ENCODE peak calls at places on chromosomes 11 and 22, in eight cellular contexts. Q is stimulated activated CD4-positive, alpha-beta T cell treated with anti-CD3 and anti-CD28 coated beads, Interleukin-12 subunit alpha, Interleukin-12 subunit beta, amount 100 ng/mL, for 48 hours; W is mucosa of gallbladder; H is HCEC 1CT; M is suprapubic skin; C is left ventricle myocardium inferior; A is activated CD4-positive, alpha-beta T cell treated with anti-CD3 and anti-CD28 coated beads, Interleukin-2, amount 10 ng/mL, durations not matched to agents 7 days and 5 days; O is stimulated activated naive B cell treated with anti-CD40 and anti-IgM and Interleukin-4, amounts not matched to agents 10 μg/mL and 1 μg/mL and 100 μg/mL, for 72 hours. N is an unnamed sample.

GRCh38 chr11:128779036-128779435 is 85.2 kb downstream of the FLI1 start:
- DNase-seq in H (no peak), A (no peak), C (no peak), Q (no peak), O (no peak), W (no peak), M (no peak), N (no peak)

GRCh38 chr22:20745177-20745576 is 28.7 kb upstream of the SERPIND1 start:
- DNase-seq in A (no peak), C (no peak), M (no peak), H (no peak), Q (no peak), O (peak), W (no peak), N (no peak)

GRCh38 chr11:17014774-17015638 is 792 bp upstream of the PLEKHA7 start:
- DNase-seq in W (no peak), C (no peak), A (peak), M (peak), O (no peak), Q (no peak), H (peak), N (no peak)

GRCh38 chr11:28581286-28582242 is 473.4 kb downstream of the METTL15 start:
- DNase-seq in H (peak), A (no peak), W (no peak), C (no peak), M (no peak), Q (no peak), O (no peak), N (no peak)

GRCh38 chr11:99773646-99774045 is 752.9 kb downstream of the CNTN5 start:
- DNase-seq in O (no peak), W (peak), H (peak), C (no peak), M (no peak), Q (no peak), A (no peak), N (no peak)

GRCh38 chr11:76793391-76793811 is 10.2 kb downstream of the TSKU start:
- DNase-seq in A (no peak), C (no peak), H (no peak), O (no peak), W (no peak), Q (no peak), M (peak), N (peak)

GRCh38 chr11:17352925-17353227 is 1.3 kb downstream of the NCR3LG1 start:
- DNase-seq in C (peak), M (no peak), O (no peak), H (peak), A (peak), W (peak), Q (peak), N (peak)

GRCh38 chr11:61680622-61681191 is 516 bp downstream of the DAGLA start:
- DNase-seq in H (no peak), C (no peak), A (no peak), Q (no peak), M (no peak), O (no peak), W (no peak), N (no peak)

GRCh38 chr22:26617251-26618199 is at the start of gene CRYBB1:
- DNase-seq in Q (no peak), O (no peak), H (peak), M (no peak), A (no peak), C (peak), W (no peak), N (peak)

GRCh38 chr11:60305906-60306619 is 21.0 kb upstream of the MS4A6E start:
- DNase-seq in W (no peak), O (no peak), A (no peak), Q (no peak), C (no peak), M (no peak), H (no peak), N (no peak)

GRCh38 chr22:39943941-39944624 is 16.1 kb upstream of the TMA7B start:
- DNase-seq in A (no peak), W (no peak), O (no peak), M (no peak), H (no peak), Q (no peak), C (no peak), N (no peak)

GRCh38 chr22:49268924-49269323 is 558.7 kb downstream of the BRD1 start:
- DNase-seq in M (no peak), O (no peak), W (no peak), C (no peak), Q (no peak), A (no peak), H (no peak), N (no peak)

GRCh38 chr11:134063991-134064747 is 4.7 kb upstream of the JAM3 start:
- DNase-seq in O (no peak), W (no peak), M (peak), Q (no peak), H (no peak), C (no peak), A (no peak), N (no peak)

GRCh38 chr11:66467034-66467659 is 442 bp downstream of the PELI3 start:
- DNase-seq in A (no peak), M (no peak), O (no peak), H (no peak), Q (no peak), C (no peak), W (peak), N (peak)

GRCh38 chr22:29479417-29480261 is at the start of gene NEFH:
- DNase-seq in Q (no peak), M (no peak), H (no peak), O (no peak), W (no peak), A (no peak), C (no peak), N (no peak)

GRCh38 chr11:69658606-69659450 is 16.3 kb downstream of the LTO1 start:
- DNase-seq in W (no peak), A (no peak), Q (no peak), M (no peak), C (no peak), H (no peak), O (no peak), N (peak)

GRCh38 chr11:2551131-2551530 is 106.3 kb downstream of the KCNQ1 start:
- DNase-seq in C (no peak), M (no peak), O (no peak), A (no peak), Q (no peak), H (no peak), W (no peak), N (no peak)

GRCh38 chr11:19579957-19580356 is 132.7 kb upstream of the NAV2 start:
- DNase-seq in A (no peak), Q (no peak), W (no peak), O (no peak), M (no peak), C (no peak), H (no peak), N (no peak)

GRCh38 chr11:19444231-19444630 is 203.5 kb upstream of the E2F8 start:
- DNase-seq in A (no peak), H (peak), W (no peak), Q (no peak), M (no peak), C (no peak), O (no peak), N (no peak)

GRCh38 chr11:88384004-88384677 is 46.6 kb upstream of the CTSC start:
- DNase-seq in C (no peak), O (no peak), M (no peak), Q (no peak), H (peak), A (no peak), W (no peak), N (no peak)

GRCh38 chr11:24198458-24198857 is 298.4 kb upstream of the LUZP2 start:
- DNase-seq in Q (no peak), O (no peak), M (no peak), C (no peak), A (no peak), W (no peak), H (no peak), N (no peak)

GRCh38 chr11:75073459-75074190 is 23.1 kb downstream of the OR2AT4 start:
- DNase-seq in A (no peak), Q (no peak), C (no peak), M (no peak), H (no peak), W (no peak), O (no peak), N (no peak)

GRCh38 chr22:28627791-28628190 is 51.8 kb downstream of the TTC28 start:
- DNase-seq in A (no peak), C (no peak), W (no peak), M (no peak), H (no peak), Q (no peak), O (no peak), N (no peak)

GRCh38 chr11:119108151-119108856 is 1.2 kb downstream of the C2CD2L start:
- DNase-seq in Q (no peak), W (no peak), A (peak), C (no peak), M (no peak), O (no peak), H (peak), N (no peak)

GRCh38 chr11:44774131-44774530 is 47.4 kb downstream of the TSPAN18 start:
- DNase-seq in Q (no peak), W (peak), M (peak), C (peak), A (no peak), H (no peak), O (no peak), N (peak)

GRCh38 chr11:116558504-116559252 is 214.1 kb downstream of the BUD13 start:
- DNase-seq in Q (no peak), O (no peak), W (no peak), M (no peak), A (no peak), C (no peak), H (no peak), N (no peak)

GRCh38 chr22:45376009-45376408 is 37.4 kb downstream of the SMC1B start:
- DNase-seq in O (no peak), Q (no peak), H (no peak), M (no peak), C (no peak), A (no peak), W (no peak), N (no peak)

GRCh38 chr11:106872246-106872645 is 146.0 kb downstream of the GUCY1A2 start:
- DNase-seq in M (no peak), W (no peak), A (no peak), Q (no peak), H (no peak), C (no peak), O (no peak), N (no peak)

GRCh38 chr11:9029477-9029876 is 25.7 kb upstream of the NRIP3 start:
- DNase-seq in Q (no peak), A (no peak), W (no peak), H (no peak), M (no peak), O (no peak), C (no peak), N (no peak)

N was measured in heart left ventricle.